ENCODE peak calls at places on chromosomes 1 and 21, in four cellular contexts. S, P, E and Z are unnamed samples. For H3K4me1, the result is how much of the 10 kb centered on the place peaks cover.

GRCh38 chr1:168921514-168922106 is 184.9 kb upstream of the ATP1B1 start:
- DNase-seq in S (no peak), P (no peak), E (no peak), Z (no peak)

GRCh38 chr1:211613108-211613947 is 34.4 kb upstream of the SLC30A1 start:
- DNase-seq in S (peak), P (peak), E (peak), Z (peak)

GRCh38 chr21:41816583-41817165 is 49.8 kb upstream of the RIPK4 start:
- DNase-seq in S (peak), P (peak), E (peak), Z (peak)

GRCh38 chr1:53579221-53580008 is 120.2 kb downstream of the DMRTB1 start:
- DNase-seq in S (no peak), P (no peak), E (no peak), Z (no peak)

GRCh38 chr1:203113308-203113707 is 14.2 kb upstream of the ADORA1 start:
- DNase-seq in S (no peak), P (no peak), E (no peak), Z (no peak)

GRCh38 chr21:44292812-44293195 is 7.0 kb upstream of the PFKL start:
- DNase-seq in S (no peak), P (no peak), E (no peak), Z (no peak)

GRCh38 chr21:35932232-35932911 is 128.0 kb downstream of the SETD4 start:
- DNase-seq in S (peak), P (peak), E (peak), Z (peak)

GRCh38 chr1:45011837-45012638 is at the start of gene UROD:
- DNase-seq in S (peak), P (peak), E (peak), Z (peak)

GRCh38 chr1:21605964-21606705 is 63.0 kb downstream of the RAP1GAP start:
- DNase-seq in S (no peak), P (no peak), E (no peak), Z (no peak)

GRCh38 chr1:101738475-101738874 is 258.3 kb downstream of the OLFM3 start:
- DNase-seq in S (no peak), P (no peak), E (no peak), Z (no peak)

GRCh38 chr1:177811461-177811860 is 158.4 kb downstream of the SEC16B start:
- DNase-seq in S (no peak), P (no peak), E (no peak), Z (no peak)

GRCh38 chr1:206734499-206735142 is 36.0 kb upstream of the IL19 start:
- DNase-seq in S (no peak), P (no peak), E (peak), Z (no peak)

GRCh38 chr1:218983848-218984247 is 189.8 kb upstream of the LYPLAL1 start:
- DNase-seq in S (no peak), P (no peak), E (no peak), Z (no peak)

GRCh38 chr1:207868769-207869721 is 41.9 kb downstream of the CD34 start:
- DNase-seq in S (peak), P (peak), E (peak), Z (peak)

GRCh38 chr1:92404661-92405060 is 82.1 kb downstream of the GFI1 start:
- DNase-seq in S (no peak), P (no peak), E (peak), Z (no peak)

GRCh38 chr1:116446686-116447085 is 73.6 kb downstream of the ATP1A1 start:
- DNase-seq in S (no peak), P (no peak), E (no peak), Z (no peak)

GRCh38 chr1:193700710-193701355 is 514.4 kb upstream of the B3GALT2 start:
- DNase-seq in S (no peak), P (no peak), E (no peak), Z (no peak)

GRCh38 chr1:116486424-116486823 is 84.4 kb downstream of the CD58 start:
- DNase-seq in S (no peak), P (no peak), E (no peak), Z (no peak)

GRCh38 chr1:201748331-201748730 is 80.6 kb upstream of the IPO9 start:
- DNase-seq in S (no peak), P (no peak), E (peak), Z (no peak)

GRCh38 chr21:35159881-35160280 is 110.8 kb upstream of the RUNX1 start:
- DNase-seq in S (no peak), P (no peak), E (no peak), Z (no peak)

GRCh38 chr1:24071941-24072340 is 40.0 kb downstream of the MYOM3 start:
- DNase-seq in S (no peak), P (no peak), E (no peak), Z (no peak)

GRCh38 chr1:207397525-207397926 is 56.6 kb upstream of the CR2 start:
- DNase-seq in S (no peak), P (no peak), E (no peak), Z (no peak)

GRCh38 chr1:150383629-150384318 is 19.8 kb downstream of the RPRD2 start:
- DNase-seq in S (no peak), P (no peak), E (no peak), Z (no peak)

GRCh38 chr1:2840036-2840809 is 38.7 kb upstream of the TTC34 start:
- DNase-seq in S (no peak), P (no peak), E (no peak), Z (no peak)

GRCh38 chr1:85801520-85801919 is 93.3 kb upstream of the ZNHIT6 start:
- DNase-seq in S (no peak), P (no peak), E (no peak), Z (no peak)

GRCh38 chr1:43653339-43653738 is 3.4 kb downstream of the KDM4A start:
- DNase-seq in S (no peak), P (no peak), E (no peak), Z (no peak)

GRCh38 chr1:177914603-177915002 is 55.3 kb downstream of the SEC16B start:
- DNase-seq in S (no peak), P (no peak), E (no peak), Z (no peak)

GRCh38 chr1:115829947-115830346 is 11.0 kb downstream of the NHLH2 start:
- DNase-seq in S (no peak), P (no peak), E (no peak), Z (no peak)

GRCh38 chr1:25676488-25676887 is 59.9 kb downstream of the MAN1C1 start:
- DNase-seq in S (no peak), P (no peak), E (no peak), Z (no peak)

GRCh38 chr21:42835211-42835610 is 44.1 kb downstream of the WDR4 start:
- DNase-seq in S (no peak), P (no peak), E (no peak), Z (no peak)

GRCh38 chr1:117659565-117660264 is 53.9 kb downstream of the TENT5C start:
- DNase-seq in S (no peak), P (no peak), E (no peak), Z (no peak)

GRCh38 chr1:194227157-194227556 is 1040.7 kb upstream of the B3GALT2 start:
- DNase-seq in S (no peak), P (no peak), E (no peak), Z (no peak)

GRCh38 chr1:152873495-152873894 is 4.6 kb upstream of the SMCP start:
- DNase-seq in S (no peak), P (no peak), E (no peak), Z (no peak)

GRCh38 chr1:56816264-56816663 is 2.9 kb downstream of the FYB2 start:
- DNase-seq in S (no peak), P (no peak), E (no peak), Z (no peak)

GRCh38 chr21:32484706-32485380 is 72.3 kb downstream of the EVA1C start:
- DNase-seq in S (no peak), P (no peak), E (no peak), Z (peak)
- H3K4me1 ChIP-seq in S (under half), P (under half), E (under half), Z (under half)

GRCh38 chr1:84434756-84435142 is 36.5 kb downstream of the DNASE2B start:
- DNase-seq in S (no peak), P (no peak), E (no peak), Z (no peak)

GRCh38 chr1:84435159-84435558 is 36.9 kb downstream of the DNASE2B start:
- DNase-seq in S (no peak), P (no peak), E (no peak), Z (no peak)

GRCh38 chr1:84436907-84437667 is 38.8 kb downstream of the DNASE2B start:
- DNase-seq in S (no peak), P (no peak), E (no peak), Z (no peak)

GRCh38 chr1:84433253-84434080 is 35.2 kb downstream of the DNASE2B start:
- DNase-seq in S (peak), P (peak), E (peak), Z (no peak)

GRCh38 chr1:84434081-84434755 is 35.9 kb downstream of the DNASE2B start:
- DNase-seq in S (no peak), P (no peak), E (no peak), Z (no peak)
- TF ChIP-seq CTCF in S (no peak), P (no peak), E (peak), Z (peak)

GRCh38 chr21:46549650-46550049 is 55.2 kb downstream of the S100B start:
- DNase-seq in S (no peak), P (no peak), E (no peak), Z (no peak)
- H3K4me1 ChIP-seq in S (under half), P (under half), E (under half), Z (under half)

DNA sequence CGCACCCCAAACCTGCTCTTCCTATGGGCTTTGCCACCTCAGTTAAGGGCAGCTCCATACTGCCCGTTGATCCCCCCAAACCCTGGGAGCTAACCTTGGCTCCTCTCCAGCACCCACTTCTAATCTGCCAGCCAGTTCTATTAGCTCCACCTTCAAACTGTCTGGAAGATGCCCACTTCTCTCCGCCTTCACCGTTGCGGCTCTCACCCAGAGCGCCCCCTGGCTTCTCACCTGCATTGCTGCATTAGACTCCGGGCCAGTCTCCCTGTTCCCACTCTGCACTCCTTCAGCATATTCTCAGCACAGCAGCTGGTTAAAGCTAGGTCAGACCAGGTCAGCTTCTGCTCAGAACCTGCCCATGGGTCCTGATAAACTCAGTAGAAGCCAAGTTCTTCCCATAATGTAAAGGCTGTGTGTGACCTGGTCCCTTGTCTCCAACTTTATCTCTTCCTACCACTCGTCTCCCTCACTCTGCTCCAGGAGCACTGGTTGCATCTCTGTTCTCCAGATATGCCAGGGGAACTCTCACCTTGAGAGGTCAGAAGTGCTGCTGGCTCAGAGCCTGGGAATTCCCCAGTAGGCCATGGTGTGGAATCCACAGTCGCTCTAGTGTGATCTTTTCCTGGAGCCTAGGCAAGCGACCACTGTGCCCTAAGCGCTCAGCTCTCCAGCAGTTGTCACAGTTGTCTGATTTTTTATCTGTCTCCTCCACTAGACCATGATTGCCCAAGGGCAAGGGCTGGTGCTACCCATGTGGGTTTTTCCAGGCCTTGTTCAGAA is 150.3 kb downstream of the HMGB4 start:
- DNase-seq in S (peak), P (no peak), E (no peak), Z (peak)
- TF ChIP-seq CTCF in S (peak), P (no peak), E (peak), Z (peak)

GRCh38 chr1:167463856-167464565 is 54.3 kb downstream of the CD247 start:
- DNase-seq in S (no peak), P (no peak), E (no peak), Z (no peak)

GRCh38 chr1:167467126-167467725 is 51.1 kb downstream of the CD247 start:
- DNase-seq in S (no peak), P (no peak), E (no peak), Z (no peak)

GRCh38 chr1:167463055-167463454 is 55.3 kb downstream of the CD247 start:
- DNase-seq in S (no peak), P (no peak), E (no peak), Z (no peak)

GRCh38 chr1:167465751-167466150 is 52.6 kb downstream of the CD247 start:
- DNase-seq in S (no peak), P (no peak), E (no peak), Z (no peak)

GRCh38 chr1:167465018-167465417 is 53.3 kb downstream of the CD247 start:
- DNase-seq in S (no peak), P (no peak), E (no peak), Z (no peak)
- H3K4me1 ChIP-seq in S (under half), P (under half), E (under half), Z (under half)

GRCh38 chr1:154348429-154349076 is 23.2 kb downstream of the ATP8B2 start:
- DNase-seq in S (no peak), P (no peak), E (peak), Z (no peak)
- TF ChIP-seq CTCF in S (peak), P (no peak), E (peak), Z (no peak)

DNA sequence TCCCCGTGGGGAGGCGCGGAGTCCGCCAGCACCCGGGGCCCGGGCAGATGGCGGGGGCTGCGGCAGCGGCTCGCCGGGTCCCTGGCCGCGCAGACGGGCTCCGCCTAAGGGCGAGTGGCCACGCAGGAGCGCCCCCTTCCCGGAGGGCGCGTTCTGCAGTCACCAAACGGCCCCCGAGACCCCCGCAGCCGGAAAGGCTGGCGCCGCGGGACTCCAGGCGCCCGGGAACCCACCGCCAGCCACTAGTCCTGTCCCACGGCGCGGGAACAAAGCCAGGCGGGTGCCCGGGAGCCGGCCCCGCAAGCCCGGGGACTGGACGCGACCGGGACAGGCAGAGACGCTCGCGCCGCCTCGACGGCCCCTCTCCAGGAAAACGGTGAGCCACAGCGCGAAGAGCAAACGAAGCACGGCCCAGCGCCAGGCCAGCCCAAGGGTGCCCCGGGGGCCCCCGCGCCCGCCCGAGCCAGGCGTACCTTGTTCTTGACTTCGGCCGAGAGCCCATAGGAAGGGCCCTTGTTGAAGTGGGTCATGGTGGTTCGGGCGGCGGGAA is 470 bp downstream of the CNN3 start:
- DNase-seq in S (peak), P (peak), E (peak), Z (peak)
- H3K4me1 ChIP-seq in S (half or more), P (under half), E (half or more), Z (half or more)